ENCODE peak calls at places on chromosomes 16 and 17, in nine cellular contexts. One of them, this sample, is unnamed.

GRCh38 chr16:87558682-87559081 is 43.6 kb upstream of the JPH3 start:
- DNase-seq in ovary: no peak
- DNase-seq in lower leg skin: no peak
- DNase-seq in HFF-Myc: no peak
- DNase-seq in fibroblast of the aortic adventitia: no peak
- DNase-seq in endodermal cell: no peak
- DNase-seq in cardiac muscle cell: no peak
- DNase-seq in SJSA1: no peak
- DNase-seq in lower lobe of right lung: no peak
- DNase-seq in this sample: no peak

GRCh38 chr17:52995127-52995526 is 827.6 kb upstream of the KIF2B start:
- DNase-seq in ovary: no peak
- DNase-seq in lower leg skin: no peak
- DNase-seq in HFF-Myc: no peak
- DNase-seq in fibroblast of the aortic adventitia: no peak
- DNase-seq in endodermal cell: peak
- DNase-seq in cardiac muscle cell: no peak
- DNase-seq in SJSA1: no peak
- DNase-seq in lower lobe of right lung: no peak
- DNase-seq in this sample: no peak

GRCh38 chr16:27311897-27312303 is 1.9 kb upstream of the IL4R start:
- DNase-seq in ovary: no peak
- DNase-seq in lower leg skin: no peak
- DNase-seq in HFF-Myc: no peak
- DNase-seq in fibroblast of the aortic adventitia: no peak
- DNase-seq in endodermal cell: peak
- DNase-seq in cardiac muscle cell: no peak
- DNase-seq in SJSA1: no peak
- DNase-seq in lower lobe of right lung: no peak
- DNase-seq in this sample: no peak

GRCh38 chr16:75038036-75038959 is 39.5 kb downstream of the ZNRF1 start:
- DNase-seq in ovary: no peak
- DNase-seq in lower leg skin: no peak
- DNase-seq in HFF-Myc: no peak
- DNase-seq in fibroblast of the aortic adventitia: peak
- DNase-seq in endodermal cell: no peak
- DNase-seq in cardiac muscle cell: no peak
- DNase-seq in SJSA1: no peak
- DNase-seq in lower lobe of right lung: no peak
- DNase-seq in this sample: no peak

GRCh38 chr17:45091778-45092425 is 30.8 kb downstream of the NMT1 start:
- DNase-seq in ovary: no peak
- DNase-seq in lower leg skin: no peak
- DNase-seq in HFF-Myc: no peak
- DNase-seq in fibroblast of the aortic adventitia: no peak
- DNase-seq in endodermal cell: no peak
- DNase-seq in cardiac muscle cell: no peak
- DNase-seq in SJSA1: peak
- DNase-seq in lower lobe of right lung: no peak
- DNase-seq in this sample: peak

GRCh38 chr17:36089888-36090836 is at the start of gene CCL3:
- DNase-seq in ovary: no peak
- DNase-seq in lower leg skin: no peak
- DNase-seq in HFF-Myc: no peak
- DNase-seq in fibroblast of the aortic adventitia: no peak
- DNase-seq in endodermal cell: no peak
- DNase-seq in cardiac muscle cell: no peak
- DNase-seq in SJSA1: no peak
- DNase-seq in lower lobe of right lung: no peak
- DNase-seq in this sample: no peak

GRCh38 chr16:14037960-14038359 is 33.2 kb upstream of the MRTFB start:
- DNase-seq in ovary: no peak
- DNase-seq in lower leg skin: no peak
- DNase-seq in HFF-Myc: no peak
- DNase-seq in fibroblast of the aortic adventitia: no peak
- DNase-seq in endodermal cell: no peak
- DNase-seq in cardiac muscle cell: no peak
- DNase-seq in SJSA1: no peak
- DNase-seq in lower lobe of right lung: no peak
- DNase-seq in this sample: no peak

GRCh38 chr16:60681014-60681413 is 1355.2 kb downstream of the CDH8 start:
- DNase-seq in ovary: no peak
- DNase-seq in lower leg skin: no peak
- DNase-seq in HFF-Myc: no peak
- DNase-seq in fibroblast of the aortic adventitia: no peak
- DNase-seq in endodermal cell: peak
- DNase-seq in cardiac muscle cell: no peak
- DNase-seq in SJSA1: no peak
- DNase-seq in lower lobe of right lung: no peak
- DNase-seq in this sample: no peak

DNA sequence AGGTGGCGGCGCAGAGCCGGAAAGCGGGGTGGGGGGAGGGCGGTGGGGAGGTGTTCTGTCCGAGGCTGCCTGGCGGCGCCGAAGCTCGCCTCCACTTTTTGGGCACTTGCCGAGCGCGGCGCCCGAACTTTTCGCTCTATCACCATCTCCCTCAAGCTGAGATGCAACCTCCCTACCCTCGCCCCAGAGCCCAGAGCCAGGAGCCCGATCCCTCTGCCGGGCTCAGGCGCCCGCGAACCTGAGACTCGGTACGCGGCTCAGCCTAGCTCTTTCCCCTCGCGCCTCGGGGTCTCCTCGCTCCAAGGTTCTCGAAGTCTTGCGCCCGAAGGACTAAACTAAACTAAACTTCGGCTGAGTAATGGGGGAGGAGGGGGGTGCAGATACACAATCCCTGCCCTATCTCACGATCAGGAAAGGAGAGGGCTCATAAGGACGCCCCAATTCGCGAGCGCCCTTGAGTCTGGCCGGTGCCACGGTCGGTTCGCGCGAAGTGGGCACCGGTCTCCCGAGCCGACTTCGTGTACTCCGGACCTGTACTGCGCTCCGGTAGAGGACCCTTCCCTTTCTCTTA is 1.7 kb upstream of the SALL1 start:
- DNase-seq in ovary: no peak
- DNase-seq in lower leg skin: no peak
- DNase-seq in HFF-Myc: no peak
- DNase-seq in fibroblast of the aortic adventitia: peak
- DNase-seq in endodermal cell: peak
- DNase-seq in cardiac muscle cell: peak
- DNase-seq in SJSA1: peak
- DNase-seq in lower lobe of right lung: no peak
- DNase-seq in this sample: no peak
- H3K4me3 ChIP-seq in ovary: peak
- H3K4me3 ChIP-seq in lower leg skin: no peak
- H3K4me3 ChIP-seq in HFF-Myc: peak
- H3K4me3 ChIP-seq in fibroblast of the aortic adventitia: peak
- H3K4me3 ChIP-seq in endodermal cell: peak
- H3K4me3 ChIP-seq in cardiac muscle cell: peak
- H3K4me3 ChIP-seq in SJSA1: peak
- H3K4me3 ChIP-seq in lower lobe of right lung: peak
- H3K4me3 ChIP-seq in this sample: no peak

DNA sequence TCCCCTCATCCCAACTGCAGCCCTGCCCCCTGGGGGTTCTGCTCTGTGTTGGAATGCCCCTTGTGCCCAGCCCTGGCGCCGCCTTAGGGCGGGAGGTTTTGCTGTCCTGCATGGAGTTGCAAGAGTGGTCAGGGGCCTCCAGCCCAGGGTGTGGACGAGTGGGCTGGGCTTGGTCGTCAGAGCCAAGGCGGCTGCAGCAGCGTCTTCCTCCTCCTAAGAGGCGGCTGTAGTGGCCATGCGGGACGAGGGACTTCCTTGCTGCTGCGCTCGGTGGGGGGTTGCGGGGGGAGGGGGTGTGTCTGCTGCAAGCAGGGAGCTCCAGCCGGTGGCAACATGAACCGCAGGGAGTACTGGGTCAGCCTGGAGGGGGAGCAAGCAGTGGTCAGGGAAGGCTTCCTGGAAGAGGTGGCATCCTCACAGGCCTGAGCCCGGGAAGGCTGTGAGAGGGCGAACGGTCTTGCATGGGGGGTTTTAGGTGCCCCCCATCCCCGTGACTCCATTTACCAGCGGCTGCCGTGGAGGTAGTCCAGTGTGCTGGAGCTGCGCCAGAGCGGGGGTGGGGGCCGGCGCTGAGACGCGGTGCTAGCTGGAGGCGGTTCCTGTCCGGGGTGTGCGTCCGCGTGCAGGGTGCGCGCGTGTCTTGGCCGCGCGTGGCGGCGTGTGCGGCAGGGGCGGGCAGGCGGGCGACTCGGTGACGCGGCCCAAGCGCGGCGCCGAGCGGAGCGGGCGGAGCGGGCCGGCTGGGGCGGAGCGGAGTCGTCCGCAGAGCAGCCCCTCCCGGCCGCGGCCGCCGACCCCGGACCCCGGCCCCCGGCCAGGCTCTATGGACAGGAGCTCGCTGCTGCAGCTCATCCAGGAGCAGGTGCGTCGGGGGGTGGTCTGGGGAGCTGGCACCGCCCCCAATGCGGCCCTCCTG is at the start of gene RHBDL1:
- DNase-seq in ovary: no peak
- DNase-seq in lower leg skin: no peak
- DNase-seq in HFF-Myc: no peak
- DNase-seq in fibroblast of the aortic adventitia: peak
- DNase-seq in endodermal cell: peak
- DNase-seq in cardiac muscle cell: no peak
- DNase-seq in SJSA1: no peak
- DNase-seq in lower lobe of right lung: peak
- DNase-seq in this sample: no peak
- H3K4me3 ChIP-seq in ovary: peak
- H3K4me3 ChIP-seq in lower leg skin: no peak
- H3K4me3 ChIP-seq in HFF-Myc: peak
- H3K4me3 ChIP-seq in fibroblast of the aortic adventitia: peak
- H3K4me3 ChIP-seq in endodermal cell: no peak
- H3K4me3 ChIP-seq in cardiac muscle cell: peak
- H3K4me3 ChIP-seq in SJSA1: no peak
- H3K4me3 ChIP-seq in lower lobe of right lung: peak
- H3K4me3 ChIP-seq in this sample: no peak

GRCh38 chr17:48717367-48718161 is 4.8 kb downstream of the PRAC1 start:
- DNase-seq in ovary: no peak
- DNase-seq in lower leg skin: no peak
- DNase-seq in HFF-Myc: no peak
- DNase-seq in fibroblast of the aortic adventitia: no peak
- DNase-seq in endodermal cell: no peak
- DNase-seq in cardiac muscle cell: no peak
- DNase-seq in SJSA1: no peak
- DNase-seq in lower lobe of right lung: no peak
- DNase-seq in this sample: no peak

GRCh38 chr17:48718162-48718780 is 4.0 kb downstream of the PRAC1 start:
- DNase-seq in ovary: no peak
- DNase-seq in lower leg skin: no peak
- DNase-seq in HFF-Myc: no peak
- DNase-seq in fibroblast of the aortic adventitia: no peak
- DNase-seq in endodermal cell: no peak
- DNase-seq in cardiac muscle cell: peak
- DNase-seq in SJSA1: no peak
- DNase-seq in lower lobe of right lung: no peak
- DNase-seq in this sample: no peak

GRCh38 chr17:48719642-48720262 is 2.6 kb downstream of the PRAC1 start:
- DNase-seq in ovary: no peak
- DNase-seq in lower leg skin: no peak
- DNase-seq in HFF-Myc: no peak
- DNase-seq in fibroblast of the aortic adventitia: no peak
- DNase-seq in endodermal cell: peak
- DNase-seq in cardiac muscle cell: peak
- DNase-seq in SJSA1: no peak
- DNase-seq in lower lobe of right lung: no peak
- DNase-seq in this sample: no peak

GRCh38 chr17:48720263-48721008 is 1.9 kb downstream of the PRAC1 start:
- DNase-seq in ovary: no peak
- DNase-seq in lower leg skin: no peak
- DNase-seq in HFF-Myc: no peak
- DNase-seq in fibroblast of the aortic adventitia: no peak
- DNase-seq in endodermal cell: no peak
- DNase-seq in cardiac muscle cell: no peak
- DNase-seq in SJSA1: no peak
- DNase-seq in lower lobe of right lung: no peak
- DNase-seq in this sample: no peak

GRCh38 chr17:48718781-48719641 is 3.3 kb downstream of the PRAC1 start:
- DNase-seq in ovary: no peak
- DNase-seq in lower leg skin: no peak
- DNase-seq in HFF-Myc: no peak
- DNase-seq in fibroblast of the aortic adventitia: no peak
- DNase-seq in endodermal cell: peak
- DNase-seq in cardiac muscle cell: peak
- DNase-seq in SJSA1: no peak
- DNase-seq in lower lobe of right lung: no peak
- DNase-seq in this sample: no peak
- H3K4me3 ChIP-seq in ovary: no peak
- H3K4me3 ChIP-seq in lower leg skin: no peak
- H3K4me3 ChIP-seq in HFF-Myc: peak
- H3K4me3 ChIP-seq in fibroblast of the aortic adventitia: no peak
- H3K4me3 ChIP-seq in endodermal cell: peak
- H3K4me3 ChIP-seq in cardiac muscle cell: no peak
- H3K4me3 ChIP-seq in SJSA1: no peak
- H3K4me3 ChIP-seq in lower lobe of right lung: no peak
- H3K4me3 ChIP-seq in this sample: no peak

GRCh38 chr16:72910875-72911274 is 137.1 kb downstream of the ZFHX3 start:
- DNase-seq in ovary: no peak
- DNase-seq in lower leg skin: no peak
- DNase-seq in HFF-Myc: no peak
- DNase-seq in fibroblast of the aortic adventitia: no peak
- DNase-seq in endodermal cell: peak
- DNase-seq in cardiac muscle cell: no peak
- DNase-seq in SJSA1: no peak
- DNase-seq in lower lobe of right lung: no peak
- DNase-seq in this sample: no peak

GRCh38 chr16:72910371-72910770 is 137.6 kb downstream of the ZFHX3 start:
- DNase-seq in ovary: no peak
- DNase-seq in lower leg skin: no peak
- DNase-seq in HFF-Myc: no peak
- DNase-seq in fibroblast of the aortic adventitia: no peak
- DNase-seq in endodermal cell: no peak
- DNase-seq in cardiac muscle cell: no peak
- DNase-seq in SJSA1: no peak
- DNase-seq in lower lobe of right lung: no peak
- DNase-seq in this sample: no peak

GRCh38 chr16:72905581-72905980 is 142.3 kb downstream of the ZFHX3 start:
- DNase-seq in ovary: no peak
- DNase-seq in lower leg skin: no peak
- DNase-seq in HFF-Myc: no peak
- DNase-seq in fibroblast of the aortic adventitia: peak
- DNase-seq in endodermal cell: no peak
- DNase-seq in cardiac muscle cell: no peak
- DNase-seq in SJSA1: peak
- DNase-seq in lower lobe of right lung: no peak
- DNase-seq in this sample: no peak

GRCh38 chr16:72909196-72909595 is 138.7 kb downstream of the ZFHX3 start:
- DNase-seq in ovary: no peak
- DNase-seq in lower leg skin: no peak
- DNase-seq in HFF-Myc: no peak
- DNase-seq in fibroblast of the aortic adventitia: no peak
- DNase-seq in endodermal cell: no peak
- DNase-seq in cardiac muscle cell: no peak
- DNase-seq in SJSA1: no peak
- DNase-seq in lower lobe of right lung: no peak
- DNase-seq in this sample: no peak

DNA sequence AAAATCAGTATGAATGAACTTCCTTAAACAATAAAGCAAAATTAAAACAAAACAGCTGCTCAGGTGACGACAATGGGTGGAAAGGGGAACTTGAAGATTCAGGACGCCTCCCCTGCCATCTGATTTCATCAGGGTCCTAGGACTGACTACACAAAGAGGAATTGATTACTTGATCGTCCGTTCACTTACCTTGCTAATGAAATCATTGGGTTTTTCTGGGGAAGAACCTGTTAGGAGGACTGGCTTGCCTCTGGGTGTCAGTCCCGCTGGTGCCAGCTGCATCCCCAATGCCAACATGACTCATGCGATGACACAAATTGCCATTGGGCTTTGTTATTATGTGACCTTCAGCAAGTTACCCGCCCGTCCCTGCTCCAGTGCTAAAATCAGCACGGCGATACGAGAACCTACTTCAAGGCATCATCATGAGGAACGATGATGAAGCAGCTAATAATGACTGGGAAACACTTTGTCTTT is 139.5 kb downstream of the ZFHX3 start:
- DNase-seq in ovary: no peak
- DNase-seq in lower leg skin: no peak
- DNase-seq in HFF-Myc: no peak
- DNase-seq in fibroblast of the aortic adventitia: no peak
- DNase-seq in endodermal cell: no peak
- DNase-seq in cardiac muscle cell: no peak
- DNase-seq in SJSA1: no peak
- DNase-seq in lower lobe of right lung: no peak
- DNase-seq in this sample: no peak
- H3K4me3 ChIP-seq in ovary: no peak
- H3K4me3 ChIP-seq in lower leg skin: no peak
- H3K4me3 ChIP-seq in HFF-Myc: no peak
- H3K4me3 ChIP-seq in fibroblast of the aortic adventitia: no peak
- H3K4me3 ChIP-seq in endodermal cell: no peak
- H3K4me3 ChIP-seq in cardiac muscle cell: no peak
- H3K4me3 ChIP-seq in SJSA1: no peak
- H3K4me3 ChIP-seq in lower lobe of right lung: no peak
- H3K4me3 ChIP-seq in this sample: no peak

This sample was measured in PC-9.